ENCODE peak calls at places on chromosomes 12 and 14, in seven cellular contexts. One of them, this sample, is unnamed.

GRCh38 chr14:81416233-81416927 is 16.3 kb upstream of the STON2 start:
- DNase-seq in HCT116: no peak
- DNase-seq in DND-41: no peak
- DNase-seq in PC-9: no peak
- DNase-seq in K562: peak; percentile 23
- DNase-seq in PC-3: no peak
- DNase-seq in trophoblast cell: peak; percentile 24
- DNase-seq in this sample: no peak

GRCh38 chr12:101698782-101699347 is 1.4 kb downstream of the CHPT1 start:
- DNase-seq in HCT116: no peak
- DNase-seq in DND-41: no peak
- DNase-seq in PC-9: no peak
- DNase-seq in K562: peak; percentile 35
- DNase-seq in PC-3: peak; percentile 34
- DNase-seq in trophoblast cell: no peak
- DNase-seq in this sample: no peak

GRCh38 chr14:99936056-99936455 is 129.2 kb upstream of the EVL start:
- DNase-seq in HCT116: no peak
- DNase-seq in DND-41: no peak
- DNase-seq in PC-9: no peak
- DNase-seq in K562: no peak
- DNase-seq in PC-3: peak; percentile 42
- DNase-seq in trophoblast cell: peak; percentile 88
- DNase-seq in this sample: no peak

GRCh38 chr14:22168092-22168955 is 420.7 kb downstream of the DAD1 start:
- DNase-seq in HCT116: no peak
- DNase-seq in DND-41: peak; percentile 38
- DNase-seq in PC-9: no peak
- DNase-seq in K562: no peak
- DNase-seq in PC-3: peak; percentile 21
- DNase-seq in trophoblast cell: no peak
- DNase-seq in this sample: peak; percentile 33

GRCh38 chr12:23462546-23462945 is 486.9 kb downstream of the SOX5 start:
- DNase-seq in HCT116: no peak
- DNase-seq in DND-41: no peak
- DNase-seq in PC-9: no peak
- DNase-seq in K562: no peak
- DNase-seq in PC-3: no peak
- DNase-seq in trophoblast cell: no peak
- DNase-seq in this sample: no peak

GRCh38 chr12:76259660-76260389 is 88.4 kb downstream of the BBS10 start:
- DNase-seq in HCT116: no peak
- DNase-seq in DND-41: no peak
- DNase-seq in PC-9: no peak
- DNase-seq in K562: no peak
- DNase-seq in PC-3: peak; percentile 48
- DNase-seq in trophoblast cell: no peak
- DNase-seq in this sample: no peak

GRCh38 chr14:75204106-75204505 is 27.7 kb upstream of the TMED10 start:
- DNase-seq in HCT116: no peak
- DNase-seq in DND-41: no peak
- DNase-seq in PC-9: peak; percentile 67
- DNase-seq in K562: no peak
- DNase-seq in PC-3: no peak
- DNase-seq in trophoblast cell: peak; percentile 73
- DNase-seq in this sample: no peak

GRCh38 chr14:55104051-55104954 is 24.7 kb upstream of the LGALS3 start:
- DNase-seq in HCT116: no peak
- DNase-seq in DND-41: no peak
- DNase-seq in PC-9: no peak
- DNase-seq in K562: peak; percentile 18
- DNase-seq in PC-3: no peak
- DNase-seq in trophoblast cell: peak; percentile 94
- DNase-seq in this sample: no peak

GRCh38 chr12:103930787-103931536 is 752 bp downstream of the HSP90B1 start:
- DNase-seq in HCT116: no peak
- DNase-seq in DND-41: peak; percentile 21
- DNase-seq in PC-9: no peak
- DNase-seq in K562: peak; percentile 47
- DNase-seq in PC-3: peak; percentile 19
- DNase-seq in trophoblast cell: peak; percentile 41
- DNase-seq in this sample: peak; percentile 37

GRCh38 chr12:48812389-48812788 is 5.9 kb upstream of the CACNB3 start:
- DNase-seq in HCT116: no peak
- DNase-seq in DND-41: no peak
- DNase-seq in PC-9: no peak
- DNase-seq in K562: no peak
- DNase-seq in PC-3: no peak
- DNase-seq in trophoblast cell: no peak
- DNase-seq in this sample: no peak

GRCh38 chr12:53892760-53893159 is 45.9 kb upstream of the HOXC13 start:
- DNase-seq in HCT116: no peak
- DNase-seq in DND-41: no peak
- DNase-seq in PC-9: no peak
- DNase-seq in K562: no peak
- DNase-seq in PC-3: no peak
- DNase-seq in trophoblast cell: no peak
- DNase-seq in this sample: no peak

GRCh38 chr12:79267580-79267979 is 403.0 kb downstream of the SYT1 start:
- DNase-seq in HCT116: no peak
- DNase-seq in DND-41: no peak
- DNase-seq in PC-9: no peak
- DNase-seq in K562: no peak
- DNase-seq in PC-3: no peak
- DNase-seq in trophoblast cell: no peak
- DNase-seq in this sample: peak; percentile 16

GRCh38 chr14:90061849-90062794 is at the start of gene KCNK13:
- DNase-seq in HCT116: no peak
- DNase-seq in DND-41: no peak
- DNase-seq in PC-9: no peak
- DNase-seq in K562: no peak
- DNase-seq in PC-3: peak; percentile 25
- DNase-seq in trophoblast cell: peak; percentile 40
- DNase-seq in this sample: peak; percentile 72

GRCh38 chr12:88951860-88952483 is 371.7 kb upstream of the KITLG start:
- DNase-seq in HCT116: no peak
- DNase-seq in DND-41: no peak
- DNase-seq in PC-9: no peak
- DNase-seq in K562: no peak
- DNase-seq in PC-3: no peak
- DNase-seq in trophoblast cell: no peak
- DNase-seq in this sample: peak; percentile 70

GRCh38 chr14:23569443-23570151 is 2.0 kb upstream of the AP1G2 start:
- DNase-seq in HCT116: peak; percentile 58
- DNase-seq in DND-41: no peak
- DNase-seq in PC-9: peak; percentile 68
- DNase-seq in K562: peak; percentile 39
- DNase-seq in PC-3: peak; percentile 44
- DNase-seq in trophoblast cell: no peak
- DNase-seq in this sample: peak; percentile 90

GRCh38 chr12:89988556-89988955 is 279.9 kb upstream of the ATP2B1 start:
- DNase-seq in HCT116: no peak
- DNase-seq in DND-41: no peak
- DNase-seq in PC-9: no peak
- DNase-seq in K562: no peak
- DNase-seq in PC-3: no peak
- DNase-seq in trophoblast cell: no peak
- DNase-seq in this sample: no peak

GRCh38 chr14:21940887-21941855 is 267.6 kb upstream of the OR4E1 start:
- DNase-seq in HCT116: peak; percentile 24
- DNase-seq in DND-41: peak; percentile 58
- DNase-seq in PC-9: peak; percentile 6
- DNase-seq in K562: peak; percentile 30
- DNase-seq in PC-3: peak; percentile 45
- DNase-seq in trophoblast cell: peak; percentile 47
- DNase-seq in this sample: peak; percentile 70

GRCh38 chr14:24398943-24399801 is at the start of gene NYNRIN:
- DNase-seq in HCT116: no peak
- DNase-seq in DND-41: peak; percentile 25
- DNase-seq in PC-9: peak; percentile 29
- DNase-seq in K562: peak; percentile 51
- DNase-seq in PC-3: no peak
- DNase-seq in trophoblast cell: peak; percentile 35
- DNase-seq in this sample: peak; percentile 41

GRCh38 chr12:42372154-42372791 is 46.3 kb downstream of the PPHLN1 start:
- DNase-seq in HCT116: peak; percentile 42
- DNase-seq in DND-41: peak; percentile 40
- DNase-seq in PC-9: peak; percentile 4
- DNase-seq in K562: peak; percentile 53
- DNase-seq in PC-3: peak; percentile 82
- DNase-seq in trophoblast cell: peak; percentile 78
- DNase-seq in this sample: peak; percentile 85

GRCh38 chr14:72893636-72894322 is at the start of gene DPF3:
- DNase-seq in HCT116: peak; percentile 91
- DNase-seq in DND-41: peak; percentile 94
- DNase-seq in PC-9: peak; percentile 89
- DNase-seq in K562: peak; percentile 96
- DNase-seq in PC-3: peak; percentile 99
- DNase-seq in trophoblast cell: peak; percentile 97
- DNase-seq in this sample: peak; percentile 99

GRCh38 chr14:52895000-52895399 is 55.9 kb downstream of the FERMT2 start:
- DNase-seq in HCT116: peak; percentile 15
- DNase-seq in DND-41: no peak
- DNase-seq in PC-9: no peak
- DNase-seq in K562: no peak
- DNase-seq in PC-3: no peak
- DNase-seq in trophoblast cell: no peak
- DNase-seq in this sample: no peak

GRCh38 chr14:52901357-52901980 is 49.4 kb downstream of the FERMT2 start:
- DNase-seq in HCT116: no peak
- DNase-seq in DND-41: no peak
- DNase-seq in PC-9: no peak
- DNase-seq in K562: no peak
- DNase-seq in PC-3: no peak
- DNase-seq in trophoblast cell: peak; percentile 51
- DNase-seq in this sample: no peak

GRCh38 chr14:52902971-52903385 is 47.9 kb downstream of the FERMT2 start:
- DNase-seq in HCT116: no peak
- DNase-seq in DND-41: no peak
- DNase-seq in PC-9: no peak
- DNase-seq in K562: no peak
- DNase-seq in PC-3: peak; percentile 45
- DNase-seq in trophoblast cell: no peak
- DNase-seq in this sample: no peak

GRCh38 chr14:52906141-52906601 is 44.7 kb downstream of the FERMT2 start:
- DNase-seq in HCT116: peak; percentile 71
- DNase-seq in DND-41: no peak
- DNase-seq in PC-9: no peak
- DNase-seq in K562: no peak
- DNase-seq in PC-3: peak; percentile 94
- DNase-seq in trophoblast cell: peak; percentile 72
- DNase-seq in this sample: no peak

GRCh38 chr14:52900731-52901130 is 50.1 kb downstream of the FERMT2 start:
- DNase-seq in HCT116: no peak
- DNase-seq in DND-41: no peak
- DNase-seq in PC-9: peak; percentile 60
- DNase-seq in K562: no peak
- DNase-seq in PC-3: peak; percentile 74
- DNase-seq in trophoblast cell: peak; percentile 98
- DNase-seq in this sample: no peak
- H2AFZ ChIP-seq in HCT116: no peak overlapping the region
- H2AFZ ChIP-seq in DND-41: no peak overlapping the region
- H2AFZ ChIP-seq in PC-9: no peak overlapping the region
- H2AFZ ChIP-seq in K562: no peak overlapping the region
- H2AFZ ChIP-seq in PC-3: no peak overlapping the region
- H2AFZ ChIP-seq in trophoblast cell: no peak overlapping the region
- H2AFZ ChIP-seq in this sample: no peak overlapping the region

GRCh38 chr12:14514946-14515345 is 52.7 kb downstream of the PLBD1 start:
- DNase-seq in HCT116: no peak
- DNase-seq in DND-41: no peak
- DNase-seq in PC-9: no peak
- DNase-seq in K562: no peak
- DNase-seq in PC-3: no peak
- DNase-seq in trophoblast cell: peak; percentile 39
- DNase-seq in this sample: no peak

GRCh38 chr12:14510574-14510973 is 57.1 kb downstream of the PLBD1 start:
- DNase-seq in HCT116: no peak
- DNase-seq in DND-41: no peak
- DNase-seq in PC-9: no peak
- DNase-seq in K562: no peak
- DNase-seq in PC-3: no peak
- DNase-seq in trophoblast cell: no peak
- DNase-seq in this sample: peak; percentile 28

GRCh38 chr12:14514154-14514842 is 53.4 kb downstream of the PLBD1 start:
- DNase-seq in HCT116: peak; percentile 71
- DNase-seq in DND-41: no peak
- DNase-seq in PC-9: peak; percentile 66
- DNase-seq in K562: peak; percentile 7
- DNase-seq in PC-3: peak; percentile 93
- DNase-seq in trophoblast cell: peak; percentile 99
- DNase-seq in this sample: peak; percentile 94
- H2AFZ ChIP-seq in HCT116: peak overlapping the region; percentile 61
- H2AFZ ChIP-seq in DND-41: no peak overlapping the region
- H2AFZ ChIP-seq in PC-9: no peak overlapping the region
- H2AFZ ChIP-seq in K562: no peak overlapping the region
- H2AFZ ChIP-seq in PC-3: no peak overlapping the region
- H2AFZ ChIP-seq in trophoblast cell: no peak overlapping the region
- H2AFZ ChIP-seq in this sample: no peak overlapping the region

DNA sequence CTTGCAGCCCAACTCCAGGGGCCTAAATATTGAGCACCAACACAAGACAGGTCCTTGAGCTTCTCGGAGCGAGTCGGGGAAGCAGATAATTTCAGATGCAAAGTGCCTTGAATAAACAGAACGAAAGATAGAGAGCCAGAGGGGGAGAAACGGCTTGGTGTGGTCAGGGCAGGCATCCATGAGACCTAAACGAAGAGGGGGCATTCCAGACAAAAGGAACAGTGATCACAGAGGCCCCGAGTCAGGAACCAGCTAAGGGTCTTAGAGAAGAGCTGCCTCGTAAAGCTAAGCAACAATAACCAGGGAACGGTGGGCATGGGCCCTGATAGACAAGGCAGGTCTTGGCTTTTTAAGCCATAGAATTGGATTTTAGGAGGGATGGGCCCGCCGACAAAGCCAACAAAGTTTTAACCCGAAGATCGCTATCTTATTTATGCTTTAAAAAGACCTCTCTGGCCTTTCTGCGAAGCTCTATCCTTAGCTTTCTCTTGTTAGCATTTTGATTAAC is 421 bp upstream of the ACADS start:
- DNase-seq in HCT116: no peak
- DNase-seq in DND-41: no peak
- DNase-seq in PC-9: no peak
- DNase-seq in K562: no peak
- DNase-seq in PC-3: no peak
- DNase-seq in trophoblast cell: no peak
- DNase-seq in this sample: peak; percentile 37
- H2AFZ ChIP-seq in HCT116: peak overlapping the region; percentile 32
- H2AFZ ChIP-seq in DND-41: peak overlapping the region; percentile 83
- H2AFZ ChIP-seq in PC-9: peak overlapping the region; percentile 82
- H2AFZ ChIP-seq in K562: peak overlapping the region; percentile 92
- H2AFZ ChIP-seq in PC-3: peak overlapping the region; percentile 72
- H2AFZ ChIP-seq in trophoblast cell: no peak overlapping the region
- H2AFZ ChIP-seq in this sample: peak overlapping the region; percentile 95

GRCh38 chr14:41668346-41668745 is 61.7 kb downstream of the LRFN5 start:
- DNase-seq in HCT116: no peak
- DNase-seq in DND-41: no peak
- DNase-seq in PC-9: no peak
- DNase-seq in K562: no peak
- DNase-seq in PC-3: no peak
- DNase-seq in trophoblast cell: no peak
- DNase-seq in this sample: no peak

GRCh38 chr14:41663478-41663845 is 56.8 kb downstream of the LRFN5 start:
- DNase-seq in HCT116: no peak
- DNase-seq in DND-41: no peak
- DNase-seq in PC-9: no peak
- DNase-seq in K562: no peak
- DNase-seq in PC-3: peak; percentile 15
- DNase-seq in trophoblast cell: peak; percentile 31
- DNase-seq in this sample: no peak

GRCh38 chr14:41662780-41663477 is 56.3 kb downstream of the LRFN5 start:
- DNase-seq in HCT116: no peak
- DNase-seq in DND-41: no peak
- DNase-seq in PC-9: no peak
- DNase-seq in K562: no peak
- DNase-seq in PC-3: no peak
- DNase-seq in trophoblast cell: no peak
- DNase-seq in this sample: no peak
- H2AFZ ChIP-seq in HCT116: no peak overlapping the region
- H2AFZ ChIP-seq in DND-41: no peak overlapping the region
- H2AFZ ChIP-seq in PC-9: no peak overlapping the region
- H2AFZ ChIP-seq in K562: no peak overlapping the region
- H2AFZ ChIP-seq in PC-3: no peak overlapping the region
- H2AFZ ChIP-seq in trophoblast cell: no peak overlapping the region
- H2AFZ ChIP-seq in this sample: no peak overlapping the region